ENCODE peak calls at places on chromosomes 1 and 21, in four cellular contexts. One of them, this sample, is unnamed.

GRCh38 chr1:56255516-56256181 is 323.7 kb downstream of the PLPP3 start:
- DNase-seq in choroid plexus epithelial cell: peak
- DNase-seq in prostate gland: no peak
- DNase-seq in anterior cingulate cortex: no peak
- DNase-seq in this sample: no peak

GRCh38 chr1:87632232-87632631 is 303.6 kb downstream of the LMO4 start:
- DNase-seq in choroid plexus epithelial cell: no peak
- DNase-seq in prostate gland: no peak
- DNase-seq in anterior cingulate cortex: no peak
- DNase-seq in this sample: no peak

GRCh38 chr1:158285756-158286241 is 3.9 kb upstream of the CD1C start:
- DNase-seq in choroid plexus epithelial cell: no peak
- DNase-seq in prostate gland: no peak
- DNase-seq in anterior cingulate cortex: no peak
- DNase-seq in this sample: no peak

GRCh38 chr1:7220007-7220406 is 434.8 kb downstream of the CAMTA1 start:
- DNase-seq in choroid plexus epithelial cell: peak
- DNase-seq in prostate gland: no peak
- DNase-seq in anterior cingulate cortex: no peak
- DNase-seq in this sample: no peak

GRCh38 chr1:85894651-85895050 is 186.4 kb upstream of the ZNHIT6 start:
- DNase-seq in choroid plexus epithelial cell: peak
- DNase-seq in prostate gland: no peak
- DNase-seq in anterior cingulate cortex: no peak
- DNase-seq in this sample: no peak

GRCh38 chr1:207619833-207620572 is 24.9 kb upstream of the CR1L start:
- DNase-seq in choroid plexus epithelial cell: peak
- DNase-seq in prostate gland: no peak
- DNase-seq in anterior cingulate cortex: no peak
- DNase-seq in this sample: no peak

GRCh38 chr1:5620997-5621396 is 371.2 kb downstream of the NPHP4 start:
- DNase-seq in choroid plexus epithelial cell: no peak
- DNase-seq in prostate gland: no peak
- DNase-seq in anterior cingulate cortex: no peak
- DNase-seq in this sample: no peak

GRCh38 chr1:155061381-155062150 is 2.0 kb upstream of the EFNA4 start:
- DNase-seq in choroid plexus epithelial cell: peak
- DNase-seq in prostate gland: peak
- DNase-seq in anterior cingulate cortex: peak
- DNase-seq in this sample: peak

GRCh38 chr1:117060441-117061317 is 553 bp downstream of the TTF2 start:
- DNase-seq in choroid plexus epithelial cell: peak
- DNase-seq in prostate gland: peak
- DNase-seq in anterior cingulate cortex: no peak
- DNase-seq in this sample: no peak

GRCh38 chr1:172356620-172357019 is 63.9 kb upstream of the C1orf105 start:
- DNase-seq in choroid plexus epithelial cell: peak
- DNase-seq in prostate gland: peak
- DNase-seq in anterior cingulate cortex: no peak
- DNase-seq in this sample: no peak

GRCh38 chr1:201450721-201451291 is 18.2 kb downstream of the PHLDA3 start:
- DNase-seq in choroid plexus epithelial cell: peak
- DNase-seq in prostate gland: no peak
- DNase-seq in anterior cingulate cortex: peak
- DNase-seq in this sample: no peak

GRCh38 chr1:24673336-24673735 is 30.2 kb downstream of the SRRM1 start:
- DNase-seq in choroid plexus epithelial cell: peak
- DNase-seq in prostate gland: no peak
- DNase-seq in anterior cingulate cortex: no peak
- DNase-seq in this sample: no peak

GRCh38 chr1:111221633-111222286 is 5.8 kb upstream of the CHI3L2 start:
- DNase-seq in choroid plexus epithelial cell: peak
- DNase-seq in prostate gland: no peak
- DNase-seq in anterior cingulate cortex: no peak
- DNase-seq in this sample: no peak

GRCh38 chr1:46157916-46158311 is 17.0 kb upstream of the TSPAN1 start:
- DNase-seq in choroid plexus epithelial cell: no peak
- DNase-seq in prostate gland: no peak
- DNase-seq in anterior cingulate cortex: no peak
- DNase-seq in this sample: no peak

GRCh38 chr1:159000627-159001026 is 9.1 kb upstream of the IFI16 start:
- DNase-seq in choroid plexus epithelial cell: peak
- DNase-seq in prostate gland: peak
- DNase-seq in anterior cingulate cortex: no peak
- DNase-seq in this sample: no peak

GRCh38 chr1:153697191-153697872 is 18.8 kb downstream of the NPR1 start:
- DNase-seq in choroid plexus epithelial cell: no peak
- DNase-seq in prostate gland: no peak
- DNase-seq in anterior cingulate cortex: no peak
- DNase-seq in this sample: no peak

GRCh38 chr1:168316142-168316541 is 35.5 kb downstream of the TBX19 start:
- DNase-seq in choroid plexus epithelial cell: no peak
- DNase-seq in prostate gland: no peak
- DNase-seq in anterior cingulate cortex: no peak
- DNase-seq in this sample: no peak

GRCh38 chr1:228850141-228851100 is 115.1 kb downstream of the RHOU start:
- DNase-seq in choroid plexus epithelial cell: no peak
- DNase-seq in prostate gland: no peak
- DNase-seq in anterior cingulate cortex: no peak
- DNase-seq in this sample: no peak

GRCh38 chr1:205455581-205456382 is at the start of gene BLACAT1:
- DNase-seq in choroid plexus epithelial cell: no peak
- DNase-seq in prostate gland: no peak
- DNase-seq in anterior cingulate cortex: no peak
- DNase-seq in this sample: no peak

GRCh38 chr1:93617670-93618488 is 63.8 kb downstream of the BCAR3 start:
- DNase-seq in choroid plexus epithelial cell: no peak
- DNase-seq in prostate gland: no peak
- DNase-seq in anterior cingulate cortex: no peak
- DNase-seq in this sample: no peak

GRCh38 chr1:3149277-3149676 is 80.3 kb downstream of the PRDM16 start:
- DNase-seq in choroid plexus epithelial cell: no peak
- DNase-seq in prostate gland: no peak
- DNase-seq in anterior cingulate cortex: no peak
- DNase-seq in this sample: no peak

GRCh38 chr1:6347641-6348487 is 45.7 kb downstream of the ACOT7 start:
- DNase-seq in choroid plexus epithelial cell: peak
- DNase-seq in prostate gland: peak
- DNase-seq in anterior cingulate cortex: no peak
- DNase-seq in this sample: peak

GRCh38 chr1:239930646-239931262 is 160.9 kb upstream of the FMN2 start:
- DNase-seq in choroid plexus epithelial cell: peak
- DNase-seq in prostate gland: no peak
- DNase-seq in anterior cingulate cortex: no peak
- DNase-seq in this sample: no peak

GRCh38 chr21:33196956-33197374 is 32.8 kb upstream of the IFNAR2 start:
- DNase-seq in choroid plexus epithelial cell: peak
- DNase-seq in prostate gland: peak
- DNase-seq in anterior cingulate cortex: peak
- DNase-seq in this sample: peak

GRCh38 chr1:209755926-209756607 is at the start of gene TRAF3IP3:
- DNase-seq in choroid plexus epithelial cell: peak
- DNase-seq in prostate gland: no peak
- DNase-seq in anterior cingulate cortex: no peak
- DNase-seq in this sample: peak

GRCh38 chr1:9275567-9276034 is 17.1 kb upstream of the SPSB1 start:
- DNase-seq in choroid plexus epithelial cell: peak
- DNase-seq in prostate gland: no peak
- DNase-seq in anterior cingulate cortex: no peak
- DNase-seq in this sample: peak

GRCh38 chr1:59549903-59550302 is 253.0 kb downstream of the FGGY start:
- DNase-seq in choroid plexus epithelial cell: peak
- DNase-seq in prostate gland: no peak
- DNase-seq in anterior cingulate cortex: no peak
- DNase-seq in this sample: no peak

GRCh38 chr1:63873751-63874150 is 99.9 kb downstream of the ROR1 start:
- DNase-seq in choroid plexus epithelial cell: peak
- DNase-seq in prostate gland: no peak
- DNase-seq in anterior cingulate cortex: no peak
- DNase-seq in this sample: no peak

GRCh38 chr1:116570358-116571214 is at the start of gene CD58:
- DNase-seq in choroid plexus epithelial cell: peak
- DNase-seq in prostate gland: peak
- DNase-seq in anterior cingulate cortex: peak
- DNase-seq in this sample: peak

GRCh38 chr21:34074283-34075098 is 1.1 kb downstream of the MRPS6 start:
- DNase-seq in choroid plexus epithelial cell: no peak
- DNase-seq in prostate gland: no peak
- DNase-seq in anterior cingulate cortex: no peak
- DNase-seq in this sample: no peak

GRCh38 chr21:16388911-16389515 is 659.2 kb downstream of the USP25 start:
- DNase-seq in choroid plexus epithelial cell: no peak
- DNase-seq in prostate gland: no peak
- DNase-seq in anterior cingulate cortex: no peak
- DNase-seq in this sample: no peak

GRCh38 chr1:172673761-172674160 is 14.9 kb downstream of the FASLG start:
- DNase-seq in choroid plexus epithelial cell: peak
- DNase-seq in prostate gland: no peak
- DNase-seq in anterior cingulate cortex: no peak
- DNase-seq in this sample: no peak

GRCh38 chr1:3042481-3042880 is 21.2 kb downstream of the ACTRT2 start:
- DNase-seq in choroid plexus epithelial cell: no peak
- DNase-seq in prostate gland: no peak
- DNase-seq in anterior cingulate cortex: no peak
- DNase-seq in this sample: no peak

GRCh38 chr21:31874817-31875216 is 2.0 kb downstream of the HUNK start:
- DNase-seq in choroid plexus epithelial cell: no peak
- DNase-seq in prostate gland: no peak
- DNase-seq in anterior cingulate cortex: no peak
- DNase-seq in this sample: no peak

GRCh38 chr1:40438391-40439015 is 11.8 kb upstream of the ZFP69B start:
- DNase-seq in choroid plexus epithelial cell: peak
- DNase-seq in prostate gland: no peak
- DNase-seq in anterior cingulate cortex: no peak
- DNase-seq in this sample: no peak

GRCh38 chr1:191608367-191608766 is 549.9 kb upstream of the RGS18 start:
- DNase-seq in choroid plexus epithelial cell: no peak
- DNase-seq in prostate gland: no peak
- DNase-seq in anterior cingulate cortex: no peak
- DNase-seq in this sample: no peak

GRCh38 chr1:8096105-8097011 is 70.2 kb upstream of the ERRFI1 start:
- DNase-seq in choroid plexus epithelial cell: peak
- DNase-seq in prostate gland: no peak
- DNase-seq in anterior cingulate cortex: no peak
- DNase-seq in this sample: no peak

This sample was measured in effector CD4-positive, alpha-beta T cell.